ENCODE peak calls at places on chromosomes 13 and 19, in eight cellular contexts. V is left ventricle myocardium inferior, M is brain microvascular endothelial cell, W is K562, T is neuronal stem cell, R is prostate gland, U is ascending aorta, N is OCI-LY7. A is an unnamed sample.

GRCh38 chr13:29105779-29106178 is 285.6 kb downstream of the MTUS2 start:
- DNase-seq in U (no peak), V (no peak), R (no peak), M (no peak), W (peak), T (no peak), N (no peak), A (no peak)

GRCh38 chr19:44817725-44818469 is 9.0 kb downstream of the BCAM start:
- DNase-seq in V (no peak), N (no peak), T (no peak), U (no peak), R (no peak), M (no peak), W (no peak), A (no peak)

GRCh38 chr13:73945871-73946270 is 188.3 kb downstream of the KLF12 start:
- DNase-seq in M (no peak), W (no peak), U (peak), T (peak), N (no peak), R (peak), V (peak), A (peak)

GRCh38 chr13:63304497-63304896 is 1888.8 kb upstream of the PCDH20 start:
- DNase-seq in R (no peak), M (no peak), U (no peak), N (no peak), T (no peak), W (no peak), V (no peak), A (no peak)

GRCh38 chr19:45815501-45816216 is 551 bp upstream of the RSPH6A start:
- DNase-seq in M (no peak), R (no peak), U (no peak), N (no peak), W (no peak), V (peak), T (peak), A (no peak)

GRCh38 chr13:111217661-111218060 is 102.6 kb downstream of the ARHGEF7 start:
- DNase-seq in V (no peak), W (no peak), N (no peak), M (no peak), R (no peak), U (peak), T (no peak), A (no peak)

GRCh38 chr13:36051082-36051481 is 80.1 kb downstream of the DCLK1 start:
- DNase-seq in N (no peak), W (no peak), R (no peak), M (no peak), V (no peak), U (no peak), T (no peak), A (no peak)

GRCh38 chr13:82822935-82823334 is 1059.3 kb downstream of the SLITRK1 start:
- DNase-seq in N (no peak), W (no peak), M (no peak), U (no peak), T (no peak), V (no peak), R (no peak), A (no peak)

GRCh38 chr13:24680258-24680920 is at the start of gene ATP12A:
- DNase-seq in V (no peak), R (peak), M (no peak), N (no peak), T (peak), U (no peak), W (no peak), A (no peak)

GRCh38 chr13:113632706-113633484 is 25.1 kb downstream of the ATP4B start:
- DNase-seq in M (no peak), T (no peak), V (peak), U (no peak), N (no peak), W (no peak), R (no peak), A (no peak)

GRCh38 chr13:37127706-37128241 is 22.3 kb upstream of the CSNK1A1L start:
- DNase-seq in R (no peak), N (no peak), T (no peak), V (no peak), M (peak), W (no peak), U (peak), A (no peak)

GRCh38 chr13:50608357-50608756 is 235.1 kb downstream of the DLEU7 start:
- DNase-seq in U (no peak), T (no peak), V (no peak), W (no peak), M (no peak), R (no peak), N (no peak), A (no peak)

GRCh38 chr13:73625562-73626339 is 508.5 kb downstream of the KLF12 start:
- DNase-seq in W (no peak), U (no peak), N (no peak), R (no peak), M (no peak), V (no peak), T (no peak), A (no peak)

GRCh38 chr19:10553943-10554381 is 10.3 kb downstream of the ATG4D start:
- DNase-seq in T (no peak), R (no peak), N (peak), W (no peak), M (no peak), U (no peak), V (no peak), A (no peak)

GRCh38 chr19:35346193-35347052 is 1.3 kb upstream of the FFAR1 start:
- DNase-seq in M (no peak), U (peak), V (no peak), W (no peak), R (no peak), T (no peak), N (peak), A (no peak)

GRCh38 chr13:40407567-40407966 is 258.9 kb downstream of the FOXO1 start:
- DNase-seq in W (no peak), U (no peak), R (no peak), T (no peak), V (no peak), N (no peak), M (no peak), A (no peak)

GRCh38 chr13:40410315-40410714 is 256.1 kb downstream of the FOXO1 start:
- DNase-seq in T (no peak), U (no peak), V (no peak), M (no peak), R (no peak), W (no peak), N (no peak), A (no peak)

GRCh38 chr13:40409278-40409677 is 257.2 kb downstream of the FOXO1 start:
- DNase-seq in R (no peak), T (no peak), M (no peak), U (no peak), V (no peak), N (no peak), W (no peak), A (no peak)

GRCh38 chr13:40406405-40407138 is 259.9 kb downstream of the FOXO1 start:
- DNase-seq in T (no peak), M (peak), U (no peak), R (no peak), W (no peak), V (no peak), N (no peak), A (no peak)

DNA sequence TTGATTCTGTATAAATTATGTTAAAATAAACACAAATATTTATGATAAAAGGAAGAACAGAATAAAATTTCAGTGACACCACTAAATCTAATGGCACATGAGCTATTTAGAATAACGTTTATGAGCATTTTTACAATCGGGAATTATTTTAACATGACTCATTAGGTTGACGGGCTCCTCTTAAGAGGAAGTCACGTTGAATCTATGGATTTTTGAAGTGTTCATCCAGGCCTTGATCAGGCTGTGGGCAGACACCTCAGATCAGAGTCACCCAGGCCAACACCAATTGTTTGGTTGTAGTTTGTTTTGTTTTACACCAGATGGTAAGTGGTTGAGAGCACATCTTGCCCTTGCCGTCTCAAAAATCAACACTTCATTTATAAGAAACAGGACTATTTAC is 257.8 kb downstream of the FOXO1 start:
- DNase-seq in W (no peak), T (no peak), U (no peak), R (no peak), N (no peak), V (no peak), M (peak), A (no peak)
- H3K27ac ChIP-seq in W (no peak), T (no peak), U (no peak), R (no peak), N (no peak), V (no peak), M (no peak), A (no peak)

GRCh38 chr19:41304706-41305483 is 5.1 kb upstream of the CCDC97 start:
- DNase-seq in R (no peak), T (no peak), N (no peak), W (no peak), M (no peak), V (no peak), U (no peak), A (no peak)

GRCh38 chr19:41307090-41307875 is 2.7 kb upstream of the CCDC97 start:
- DNase-seq in T (no peak), V (no peak), N (no peak), W (no peak), M (no peak), R (no peak), U (no peak), A (no peak)

GRCh38 chr19:41303941-41304340 is 6.0 kb upstream of the CCDC97 start:
- DNase-seq in N (no peak), T (no peak), U (no peak), V (no peak), R (no peak), W (no peak), M (no peak), A (no peak)

GRCh38 chr19:41306394-41306793 is 3.6 kb upstream of the CCDC97 start:
- DNase-seq in R (no peak), N (no peak), T (no peak), V (no peak), M (no peak), U (no peak), W (no peak), A (no peak)

DNA sequence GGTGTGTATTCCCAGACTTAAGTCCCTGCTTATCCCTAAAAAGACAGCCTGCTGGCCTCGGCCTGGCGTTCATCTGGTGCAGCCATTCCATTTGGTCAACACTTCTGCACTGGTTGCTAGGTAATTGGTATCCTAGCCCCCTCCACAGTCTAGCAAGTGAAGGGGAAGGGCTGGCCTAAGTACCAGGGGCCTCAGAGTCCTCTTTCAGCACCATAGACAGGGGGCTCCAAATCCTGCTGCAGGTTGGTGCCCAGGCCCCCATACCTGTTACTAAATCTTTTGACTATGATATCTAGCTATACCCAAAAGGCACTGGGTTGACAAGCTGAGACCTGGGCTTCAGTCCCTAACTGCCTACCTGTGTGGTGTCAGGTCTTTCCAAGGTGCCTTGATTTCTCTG is 4.0 kb upstream of the CCDC97 start:
- DNase-seq in U (no peak), W (no peak), N (no peak), R (no peak), M (no peak), T (no peak), V (no peak), A (no peak)
- H3K4me3 ChIP-seq in U (no peak), W (no peak), N (no peak), R (no peak), M (no peak), T (no peak), V (no peak), A (no peak)

GRCh38 chr19:12666305-12667048 is at the start of the genes MAN2B1 and WDR83:
- DNase-seq in W (peak), V (peak), U (peak), N (peak), T (peak), R (peak), M (peak), A (peak)

GRCh38 chr19:12664406-12665280 is 1.9 kb downstream of the MAN2B1 start:
- DNase-seq in W (peak), N (peak), M (no peak), U (no peak), R (no peak), T (no peak), V (no peak), A (no peak)

GRCh38 chr19:12665646-12666304 is 767 bp downstream of the MAN2B1 start:
- DNase-seq in V (no peak), R (no peak), W (no peak), T (no peak), M (no peak), U (no peak), N (peak), A (no peak)

GRCh38 chr19:12667903-12668302 is 1.3 kb downstream of the WDR83 start:
- DNase-seq in T (no peak), W (no peak), U (no peak), N (no peak), V (no peak), M (no peak), R (no peak), A (no peak)

GRCh38 chr19:12665281-12665573 is 1.3 kb downstream of the MAN2B1 start:
- DNase-seq in M (no peak), N (peak), V (peak), R (no peak), U (peak), W (no peak), T (no peak), A (no peak)
- H3K27ac ChIP-seq in M (no peak), N (peak), V (no peak), R (no peak), U (no peak), W (no peak), T (no peak), A (no peak)

GRCh38 chr19:12791345-12792047 is at the start of gene JUNB:
- DNase-seq in T (no peak), M (peak), U (peak), V (peak), N (peak), W (peak), R (peak), A (peak)

GRCh38 chr19:12789904-12790619 is 1.2 kb upstream of the JUNB start:
- DNase-seq in T (peak), W (peak), M (peak), V (peak), U (peak), N (peak), R (peak), A (peak)

GRCh38 chr19:12792048-12792852 is 964 bp downstream of the JUNB start:
- DNase-seq in R (peak), N (peak), V (peak), M (no peak), W (peak), T (no peak), U (peak), A (peak)

GRCh38 chr19:12789098-12789903 is 2.0 kb upstream of the JUNB start:
- DNase-seq in W (no peak), N (no peak), R (no peak), M (no peak), V (no peak), U (no peak), T (no peak), A (no peak)

DNA sequence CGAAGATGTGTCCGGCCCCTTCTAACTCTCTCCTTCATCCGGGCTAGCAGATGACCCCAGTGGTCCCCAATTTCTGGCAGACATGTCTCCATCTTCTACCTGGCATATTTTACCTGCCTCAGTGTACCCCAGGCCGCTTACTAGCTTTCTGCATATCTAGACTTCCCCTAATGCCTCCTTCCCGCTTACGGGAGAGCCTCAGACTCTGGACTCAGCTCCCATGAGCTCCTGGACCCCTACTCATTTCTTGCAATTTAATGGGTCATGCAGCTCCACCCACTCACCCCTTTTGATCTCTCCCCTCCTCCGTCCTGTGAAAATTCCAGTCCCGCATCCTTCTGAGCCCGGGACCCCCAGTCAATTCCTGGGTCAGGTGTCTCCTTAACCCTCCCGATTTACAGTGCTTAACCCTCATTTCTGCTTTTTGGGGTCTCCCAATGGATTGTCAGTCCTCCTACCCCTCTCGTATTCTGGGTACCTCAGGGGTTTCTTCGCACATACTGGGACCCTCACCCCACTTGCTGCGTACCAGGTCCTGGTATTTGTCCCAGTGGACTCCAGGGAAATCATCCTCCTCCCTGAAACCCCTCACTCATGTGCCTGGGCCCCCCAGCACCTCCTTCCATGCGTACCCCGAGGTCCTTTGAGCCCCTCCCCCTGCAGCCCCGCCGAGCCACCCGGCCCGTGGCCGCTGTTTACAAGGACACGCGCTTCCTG is 500 bp upstream of the JUNB start:
- DNase-seq in M (no peak), N (peak), U (no peak), W (no peak), T (no peak), V (no peak), R (no peak), A (no peak)
- H3K4me3 ChIP-seq in M (peak), N (peak), U (peak), W (peak), T (peak), V (peak), R (peak), A (peak)

GRCh38 chr19:3480383-3481091 is at the start of gene SMIM24:
- DNase-seq in T (no peak), R (no peak), V (no peak), N (peak), M (no peak), U (no peak), W (peak), A (no peak)
- H3K27ac ChIP-seq in T (no peak), R (no peak), V (no peak), N (peak), M (no peak), U (no peak), W (no peak), A (no peak)

GRCh38 chr13:97182065-97182890 is 39.9 kb upstream of the MBNL2 start:
- DNase-seq in N (no peak), U (no peak), T (no peak), R (no peak), M (no peak), W (no peak), V (no peak), A (no peak)
- H3K4me3 ChIP-seq in N (no peak), U (no peak), T (no peak), R (no peak), M (no peak), W (no peak), V (no peak), A (no peak)

GRCh38 chr19:8208710-8209110 is 460 bp upstream of the CERS4 start:
- DNase-seq in U (peak), V (peak), T (peak), R (no peak), M (no peak), W (no peak), N (no peak), A (peak)
- H3K27ac ChIP-seq in U (peak), V (peak), T (peak), R (peak), M (no peak), W (no peak), N (no peak), A (peak)

A was measured in breast epithelium.